ENCODE peak calls at places on chromosomes 5 and 9, in nine cellular contexts. U is SW480; M is GM12892; X is activated CD4-positive, alpha-beta T cell treated with anti-CD3 and anti-CD28 coated beads for 36 hours; Z is T-cell; K is endothelial cell; P is T1000; Y is left cardiac atrium; B is CD8-positive, alpha-beta T cell. F is an unnamed sample.

GRCh38 chr5:124754206-124754927 is 7.9 kb upstream of the ZNF608 start:
- DNase-seq in Y (no peak), B (no peak), U (no peak), Z (no peak), P (no peak), K (no peak), X (no peak), M (no peak), F (no peak)

GRCh38 chr9:94584555-94584954 is 9.1 kb downstream of the FBP2 start:
- DNase-seq in K (no peak), Z (peak; percentile 3), U (peak; percentile 66), Y (no peak), M (no peak), X (peak; percentile 10), B (no peak), P (no peak), F (no peak)

GRCh38 chr5:62600560-62601252 is 22.1 kb downstream of the LRRC70 start:
- DNase-seq in U (no peak), B (no peak), M (no peak), P (no peak), X (no peak), K (no peak), Z (no peak), Y (no peak), F (peak; percentile 14)

GRCh38 chr5:37189355-37189754 is 59.8 kb downstream of the CPLANE1 start:
- DNase-seq in X (no peak), Y (no peak), M (no peak), U (no peak), B (no peak), P (no peak), Z (no peak), K (no peak), F (no peak)

GRCh38 chr5:80276186-80276585 is 20.3 kb upstream of the SERINC5 start:
- DNase-seq in K (no peak), Y (no peak), M (no peak), B (no peak), Z (no peak), X (no peak), U (no peak), P (no peak), F (no peak)

GRCh38 chr9:86034863-86035734 is 64.3 kb downstream of the GOLM1 start:
- DNase-seq in U (peak; percentile 48), P (no peak), X (peak; percentile 24), M (peak; percentile 38), K (peak; percentile 69), B (no peak), Z (no peak), Y (no peak), F (peak; percentile 52)

GRCh38 chr9:12702160-12702758 is 9.1 kb downstream of the TYRP1 start:
- DNase-seq in B (no peak), Z (no peak), P (no peak), X (no peak), U (peak; percentile 47), K (peak; percentile 49), M (no peak), Y (peak; percentile 36), F (peak; percentile 58)

GRCh38 chr9:37035472-37036236 is 1.6 kb upstream of the PAX5 start:
- DNase-seq in B (no peak), Y (no peak), U (peak; percentile 25), X (peak; percentile 22), M (peak; percentile 32), K (peak; percentile 32), P (no peak), Z (no peak), F (no peak)

GRCh38 chr5:159096555-159097460 is 2.9 kb downstream of the EBF1 start:
- DNase-seq in K (peak; percentile 22), Z (no peak), M (no peak), Y (no peak), U (no peak), X (no peak), P (no peak), B (no peak), F (no peak)

GRCh38 chr9:96585426-96585825 is 34.2 kb downstream of the CDC14B start:
- DNase-seq in K (no peak), M (no peak), U (no peak), B (no peak), Z (no peak), Y (no peak), X (no peak), P (no peak), F (no peak)

GRCh38 chr5:120779674-120780073 is 315.6 kb downstream of the PRR16 start:
- DNase-seq in M (no peak), B (no peak), U (no peak), X (no peak), Y (no peak), P (no peak), K (no peak), Z (no peak), F (no peak)

GRCh38 chr5:68287976-68288755 is 72.6 kb downstream of the PIK3R1 start:
- DNase-seq in Z (peak; percentile 32), B (peak; percentile 56), K (peak; percentile 73), M (peak; percentile 33), X (peak; percentile 63), P (no peak), U (peak; percentile 72), Y (peak; percentile 75), F (peak; percentile 74)

GRCh38 chr9:115540091-115540490 is 422.1 kb upstream of the TNC start:
- DNase-seq in K (no peak), B (no peak), P (no peak), Y (no peak), M (no peak), U (no peak), X (no peak), Z (no peak), F (no peak)

GRCh38 chr9:115262952-115263351 is 145.0 kb upstream of the TNC start:
- DNase-seq in U (peak; percentile 27), P (no peak), K (no peak), X (no peak), Y (no peak), M (no peak), B (no peak), Z (no peak), F (no peak)

GRCh38 chr5:136242611-136243010 is 49.6 kb upstream of the SMIM32 start:
- DNase-seq in U (no peak), B (no peak), K (no peak), P (no peak), M (no peak), Y (no peak), Z (no peak), X (no peak), F (no peak)

GRCh38 chr5:93099902-93100347 is 481.1 kb downstream of the NR2F1-AS1 start:
- DNase-seq in B (no peak), U (no peak), P (no peak), Y (no peak), M (no peak), K (no peak), Z (no peak), X (no peak), F (no peak)

GRCh38 chr9:98603821-98604383 is 104.8 kb downstream of the GABBR2 start:
- DNase-seq in Z (no peak), K (no peak), Y (no peak), U (no peak), P (no peak), X (no peak), B (no peak), M (no peak), F (no peak)

GRCh38 chr9:14303526-14303925 is 10.4 kb downstream of the NFIB start:
- DNase-seq in B (no peak), Z (no peak), M (no peak), K (no peak), X (no peak), P (no peak), Y (no peak), U (no peak), F (no peak)

GRCh38 chr5:14714706-14715105 is 50.2 kb downstream of the OTULIN start:
- DNase-seq in K (no peak), X (no peak), Z (no peak), B (no peak), Y (no peak), M (no peak), P (no peak), U (no peak), F (no peak)

GRCh38 chr5:73119492-73120157 is 750 bp upstream of the TMEM171 start:
- DNase-seq in Z (no peak), B (no peak), K (no peak), Y (no peak), U (no peak), X (peak; percentile 52), P (no peak), M (no peak), F (peak; percentile 42)

GRCh38 chr9:74824654-74825053 is 63.1 kb downstream of the TRPM6 start:
- DNase-seq in M (no peak), U (no peak), K (no peak), Z (no peak), P (peak; percentile 45), X (no peak), Y (peak; percentile 56), B (no peak), F (peak; percentile 30)

GRCh38 chr9:126618200-126618589 is 4.5 kb downstream of the LMX1B start:
- DNase-seq in X (no peak), B (no peak), U (no peak), M (peak; percentile 9), Z (no peak), Y (no peak), P (no peak), K (no peak), F (no peak)

GRCh38 chr5:157870837-157871834 is 12.2 kb upstream of the CLINT1 start:
- DNase-seq in B (no peak), K (no peak), P (no peak), U (peak; percentile 91), M (no peak), Z (no peak), Y (peak; percentile 39), X (no peak), F (no peak)

GRCh38 chr5:72101828-72102227 is 5.4 kb upstream of the MAP1B start:
- DNase-seq in Z (no peak), P (no peak), K (no peak), U (no peak), X (no peak), Y (no peak), B (no peak), M (no peak), F (no peak)

GRCh38 chr5:134129411-134130238 is 15.1 kb downstream of the TCF7 start:
- DNase-seq in B (peak; percentile 59), P (no peak), Y (no peak), X (no peak), U (no peak), Z (no peak), M (no peak), K (no peak), F (no peak)

GRCh38 chr9:115106001-115106400 is 12.0 kb downstream of the TNC start:
- DNase-seq in U (no peak), X (no peak), B (no peak), Y (no peak), Z (no peak), P (no peak), M (no peak), K (no peak), F (no peak)

GRCh38 chr5:157362502-157362901 is 96.6 kb downstream of the CYFIP2 start:
- DNase-seq in X (no peak), U (no peak), K (no peak), M (no peak), Z (no peak), B (no peak), Y (no peak), P (no peak), F (no peak)

GRCh38 chr9:100084145-100084478 is 14.7 kb downstream of the ERP44 start:
- DNase-seq in B (no peak), U (no peak), K (no peak), Y (no peak), Z (no peak), P (no peak), M (no peak), X (no peak), F (no peak)

GRCh38 chr5:7094626-7095025 is 301.3 kb upstream of the ADCY2 start:
- DNase-seq in K (peak; percentile 64), M (no peak), U (peak; percentile 26), P (no peak), Y (no peak), B (no peak), X (peak; percentile 23), Z (no peak), F (no peak)

F was measured in body of pancreas.